ENCODE peak calls at places on chromosomes 13 and 19, in four cellular contexts. H, G, C and B are unnamed samples.

GRCh38 chr19:3548594-3548993 is 8.8 kb downstream of the MFSD12 start:
- DNase-seq in C (no peak), H (no peak), G (no peak), B (no peak)

GRCh38 chr13:27442071-27442647 is 8.2 kb downstream of the MTIF3 start:
- DNase-seq in G (no peak), C (no peak), H (no peak), B (no peak)

GRCh38 chr19:58396691-58397532 is 1.5 kb downstream of the RNF225 start:
- DNase-seq in H (no peak), C (no peak), G (no peak), B (no peak)

GRCh38 chr13:41470187-41470586 is 12.8 kb downstream of the RGCC start:
- DNase-seq in C (no peak), G (no peak), H (no peak), B (no peak)

GRCh38 chr13:40539954-40540706 is 126.3 kb downstream of the FOXO1 start:
- DNase-seq in G (peak; percentile 96), H (peak; percentile 15), C (no peak), B (peak; percentile 48)

GRCh38 chr19:2750739-2751437 is 11.1 kb upstream of the SLC39A3 start:
- DNase-seq in C (no peak), G (no peak), H (no peak), B (no peak)

GRCh38 chr13:97274782-97275252 is 52.7 kb downstream of the MBNL2 start:
- DNase-seq in H (no peak), C (no peak), G (peak; percentile 93), B (no peak)

GRCh38 chr19:33438016-33438671 is 64.6 kb downstream of the CEBPG start:
- DNase-seq in H (no peak), G (no peak), C (no peak), B (no peak)

GRCh38 chr19:43290568-43291359 is 21.4 kb upstream of the PSG9 start:
- DNase-seq in C (no peak), H (no peak), G (no peak), B (no peak)

GRCh38 chr13:42107006-42107405 is 58.6 kb downstream of the DGKH start:
- DNase-seq in C (no peak), H (no peak), G (no peak), B (no peak)

GRCh38 chr19:48685583-48685982 is 10.2 kb upstream of the FUT2 start:
- DNase-seq in H (no peak), C (peak; percentile 29), G (peak; percentile 68), B (no peak)

GRCh38 chr13:84567848-84568247 is 685.6 kb upstream of the SLITRK1 start:
- DNase-seq in H (no peak), C (no peak), G (no peak), B (no peak)

GRCh38 chr13:96925869-96926628 is 68.2 kb downstream of the OXGR1 start:
- DNase-seq in C (no peak), G (peak; percentile 84), H (no peak), B (no peak)

GRCh38 chr13:102261809-102262208 is 140.0 kb downstream of the FGF14 start:
- DNase-seq in G (no peak), C (no peak), H (no peak), B (no peak)

GRCh38 chr13:102255409-102255808 is 146.4 kb downstream of the FGF14 start:
- DNase-seq in G (no peak), H (no peak), C (no peak), B (no peak)

GRCh38 chr13:102260256-102260655 is 141.6 kb downstream of the FGF14 start:
- DNase-seq in C (no peak), H (no peak), G (no peak), B (no peak)
- TF ChIP-seq TCF7L2 in C (no peak), H (no peak), G (no peak), B (no peak)

GRCh38 chr19:4578552-4579248 is 19.2 kb upstream of the SEMA6B start:
- DNase-seq in H (no peak), C (no peak), G (no peak), B (no peak)

GRCh38 chr19:4575978-4576933 is 16.8 kb upstream of the SEMA6B start:
- DNase-seq in C (peak; percentile 81), G (peak; percentile 61), H (no peak), B (no peak)

GRCh38 chr19:4577020-4577782 is 17.7 kb upstream of the SEMA6B start:
- DNase-seq in G (no peak), C (peak; percentile 67), H (no peak), B (no peak)

GRCh38 chr19:4573682-4574081 is 14.2 kb upstream of the SEMA6B start:
- DNase-seq in G (no peak), C (no peak), H (no peak), B (no peak)

GRCh38 chr19:4575267-4575793 is 15.8 kb upstream of the SEMA6B start:
- DNase-seq in C (peak; percentile 73), G (peak; percentile 70), H (no peak), B (no peak)
- TF ChIP-seq TCF7L2 in C (no peak), G (no peak), H (no peak), B (no peak)

GRCh38 chr13:100875392-100876043 is 200.9 kb upstream of the TMTC4 start:
- DNase-seq in G (no peak), H (no peak), C (no peak), B (no peak)
- TF ChIP-seq TCF7L2 in G (no peak), H (no peak), C (no peak), B (no peak)

GRCh38 chr13:113155982-113156655 is 2.3 kb upstream of the PROZ start:
- DNase-seq in G (no peak), H (no peak), C (no peak), B (no peak)
- TF ChIP-seq TCF7L2 in G (no peak), H (no peak), C (no peak), B (no peak)

DNA sequence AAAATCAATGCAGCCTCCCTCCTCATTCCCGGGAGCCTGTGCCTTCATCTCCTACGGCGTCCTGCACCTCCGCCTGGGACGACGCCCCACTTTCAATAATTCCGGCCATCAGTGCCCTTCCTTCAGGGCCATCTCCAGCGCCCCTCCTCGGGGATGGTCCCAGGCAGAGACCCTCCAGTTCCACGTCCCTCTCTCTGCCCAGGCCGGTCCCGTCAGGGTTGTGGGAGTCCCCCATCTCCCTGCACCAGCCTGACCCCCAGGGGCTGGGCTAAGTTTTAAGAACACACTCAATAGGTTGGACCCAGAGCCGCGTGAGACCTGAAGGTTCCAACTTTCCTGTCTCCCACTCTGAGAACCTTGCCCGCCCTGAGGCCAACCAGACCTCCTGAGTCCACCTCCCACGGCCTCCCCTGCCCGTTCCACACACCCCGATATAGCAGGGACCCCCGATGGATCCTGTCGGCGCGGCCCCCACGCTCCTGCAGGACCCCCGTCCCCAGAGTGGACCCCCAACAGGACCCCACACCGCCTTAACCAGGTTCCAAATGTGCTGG is 645 bp downstream of the TMEM161A start:
- DNase-seq in C (peak; percentile 47), H (no peak), G (no peak), B (no peak)
- TF ChIP-seq TCF7L2 in C (no peak), H (no peak), G (no peak), B (no peak)

GRCh38 chr19:14122924-14123323 is 5.4 kb upstream of the PRKACA start:
- DNase-seq in C (no peak), G (no peak), H (no peak), B (no peak)

GRCh38 chr19:14119644-14120496 is 2.3 kb upstream of the PRKACA start:
- DNase-seq in G (no peak), C (no peak), H (no peak), B (no peak)

GRCh38 chr19:14118165-14119051 is 846 bp upstream of the PRKACA start:
- DNase-seq in H (no peak), G (peak; percentile 71), C (peak; percentile 42), B (no peak)

GRCh38 chr19:14117668-14118164 is at the start of gene PRKACA:
- DNase-seq in G (peak; percentile 94), H (peak; percentile 73), C (peak; percentile 99), B (peak; percentile 96)

GRCh38 chr19:14120497-14120780 is 2.9 kb upstream of the PRKACA start:
- DNase-seq in C (no peak), G (no peak), H (no peak), B (no peak)
- TF ChIP-seq TCF7L2 in C (no peak), G (no peak), H (no peak), B (no peak)

GRCh38 chr13:51726446-51727185 is 77.3 kb downstream of the DHRS12 start:
- DNase-seq in C (no peak), H (no peak), G (no peak), B (no peak)
- TF ChIP-seq TCF7L2 in C (no peak), H (no peak), G (no peak), B (no peak)

DNA sequence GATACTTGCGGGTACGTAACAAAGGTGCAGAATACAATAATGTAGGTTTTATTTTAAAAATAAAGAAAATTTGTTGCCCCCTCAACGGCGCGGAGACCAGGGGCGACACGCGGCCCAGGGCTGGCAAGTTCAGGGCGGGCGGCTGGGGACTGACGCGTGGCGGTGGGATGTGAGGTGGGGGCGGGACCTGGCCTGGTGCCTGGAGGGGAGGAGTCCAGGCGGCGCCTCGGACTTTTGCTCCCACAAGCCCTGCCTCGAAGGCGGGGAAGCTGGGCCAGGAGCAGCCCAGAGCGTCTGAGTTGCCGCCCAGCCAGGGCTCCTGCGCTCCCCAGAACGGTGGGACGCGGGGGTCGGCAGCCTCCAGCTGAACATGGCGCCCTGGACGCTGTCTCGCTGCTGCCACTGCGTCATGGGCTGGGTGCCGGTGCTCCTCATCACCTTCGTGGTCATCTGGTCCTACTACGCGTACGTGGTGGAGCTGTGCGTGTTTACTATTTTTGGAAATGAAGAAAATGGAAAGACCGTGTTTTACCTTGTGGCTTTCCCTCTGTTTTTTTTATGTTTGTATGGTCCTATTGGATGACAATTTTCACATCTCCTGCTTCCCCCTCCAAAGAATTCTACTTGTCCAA is 1122.8 kb upstream of the ATXN8OS start:
- DNase-seq in H (no peak), G (no peak), C (peak; percentile 64), B (no peak)
- TF ChIP-seq TCF7L2 in H (no peak), G (no peak), C (no peak), B (no peak)

DNA sequence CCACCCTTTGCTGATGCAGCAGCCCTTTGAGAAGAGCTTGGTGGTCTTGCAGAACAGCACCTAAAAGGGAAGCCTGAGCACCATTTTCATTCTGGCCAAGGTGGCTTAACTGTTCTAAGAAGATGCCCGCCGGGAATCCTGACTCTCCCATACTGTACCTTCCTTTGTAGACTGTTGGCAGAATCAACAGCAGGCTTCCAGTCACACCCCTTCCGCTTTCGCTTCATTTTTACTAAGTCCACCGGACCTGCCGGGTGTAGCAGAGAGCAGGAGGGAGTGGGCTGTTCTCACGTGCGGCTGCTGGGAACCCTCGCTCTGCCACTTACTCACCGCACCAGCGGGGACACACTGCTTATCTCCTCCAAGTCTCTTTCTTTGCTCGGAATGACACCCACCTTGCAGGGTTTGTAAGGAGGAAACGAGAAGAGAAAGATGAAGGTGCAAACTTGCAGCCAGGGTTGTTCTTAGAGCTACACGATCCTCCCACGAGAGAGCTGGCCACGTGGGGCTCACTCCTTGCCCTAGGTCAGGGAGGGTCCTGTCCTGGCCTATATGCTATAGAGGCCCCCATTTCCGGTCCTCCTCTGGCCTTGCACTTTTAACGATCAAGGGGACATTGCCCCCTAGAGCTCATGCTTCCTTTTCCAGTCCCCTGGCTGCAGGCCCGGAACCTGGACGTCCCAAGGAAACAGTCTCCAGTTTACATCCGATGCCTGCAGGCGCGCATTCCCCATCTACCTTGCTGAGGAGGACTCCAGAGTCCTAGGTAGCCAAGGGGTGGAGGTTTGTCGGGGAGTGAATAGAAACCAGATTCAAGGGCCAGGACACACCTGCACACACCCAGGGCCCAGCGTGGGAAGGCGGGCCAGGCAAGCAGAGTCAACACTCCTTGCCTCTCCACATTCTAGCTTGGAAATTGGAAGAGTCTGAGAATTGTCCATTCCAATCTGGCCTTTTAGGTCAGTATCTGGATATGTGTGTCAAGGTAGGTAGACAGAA is 453.6 kb downstream of the IRS2 start:
- DNase-seq in C (no peak), H (no peak), G (no peak), B (no peak)
- TF ChIP-seq TCF7L2 in C (no peak), H (no peak), G (no peak), B (no peak)